ENCODE peak calls at places on chromosomes 16 and 17, in ten cellular contexts. One of them, this sample, is unnamed.

GRCh38 chr16:56874800-56875199 is 9.8 kb downstream of the SLC12A3 start:
- DNase-seq in A673: no peak
- DNase-seq in naive thymus-derived CD4-positive, alpha-beta T cell: no peak
- DNase-seq in cardiac fibroblast: peak; percentile 40
- DNase-seq in T-helper 2 cell: no peak
- DNase-seq in activated CD4-positive, alpha-beta T cell treated with anti-CD3 and anti-CD28 coated beads, Interleukin-2, amount 10 ng/mL, durations not matched to agents 7 days and 5 days: no peak
- DNase-seq in SK-MEL-5: no peak
- DNase-seq in esophagus squamous epithelium: no peak
- DNase-seq in EL: peak; percentile 15
- DNase-seq in HTR-8/SVneo: no peak
- DNase-seq in this sample: peak; percentile 84

GRCh38 chr17:63477471-63478440 is 895 bp downstream of the ACE start:
- DNase-seq in A673: peak; percentile 76
- DNase-seq in naive thymus-derived CD4-positive, alpha-beta T cell: no peak
- DNase-seq in cardiac fibroblast: no peak
- DNase-seq in T-helper 2 cell: no peak
- DNase-seq in activated CD4-positive, alpha-beta T cell treated with anti-CD3 and anti-CD28 coated beads, Interleukin-2, amount 10 ng/mL, durations not matched to agents 7 days and 5 days: no peak
- DNase-seq in SK-MEL-5: no peak
- DNase-seq in esophagus squamous epithelium: no peak
- DNase-seq in EL: no peak
- DNase-seq in HTR-8/SVneo: no peak
- DNase-seq in this sample: peak; percentile 67

GRCh38 chr17:12620200-12620720 is 45.4 kb upstream of the MYOCD start:
- DNase-seq in A673: peak; percentile 14
- DNase-seq in naive thymus-derived CD4-positive, alpha-beta T cell: no peak
- DNase-seq in cardiac fibroblast: peak; percentile 26
- DNase-seq in T-helper 2 cell: no peak
- DNase-seq in activated CD4-positive, alpha-beta T cell treated with anti-CD3 and anti-CD28 coated beads, Interleukin-2, amount 10 ng/mL, durations not matched to agents 7 days and 5 days: no peak
- DNase-seq in SK-MEL-5: no peak
- DNase-seq in esophagus squamous epithelium: no peak
- DNase-seq in EL: peak; percentile 72
- DNase-seq in HTR-8/SVneo: peak; percentile 15
- DNase-seq in this sample: no peak

GRCh38 chr16:56603589-56603988 is 4.8 kb upstream of the MT2A start:
- DNase-seq in A673: peak; percentile 59
- DNase-seq in naive thymus-derived CD4-positive, alpha-beta T cell: no peak
- DNase-seq in cardiac fibroblast: peak; percentile 50
- DNase-seq in T-helper 2 cell: no peak
- DNase-seq in activated CD4-positive, alpha-beta T cell treated with anti-CD3 and anti-CD28 coated beads, Interleukin-2, amount 10 ng/mL, durations not matched to agents 7 days and 5 days: peak; percentile 38
- DNase-seq in SK-MEL-5: peak; percentile 53
- DNase-seq in esophagus squamous epithelium: no peak
- DNase-seq in EL: peak; percentile 42
- DNase-seq in HTR-8/SVneo: no peak
- DNase-seq in this sample: peak; percentile 52

GRCh38 chr16:11716330-11716729 is 26.3 kb downstream of the TXNDC11 start:
- DNase-seq in A673: no peak
- DNase-seq in naive thymus-derived CD4-positive, alpha-beta T cell: no peak
- DNase-seq in cardiac fibroblast: no peak
- DNase-seq in T-helper 2 cell: no peak
- DNase-seq in activated CD4-positive, alpha-beta T cell treated with anti-CD3 and anti-CD28 coated beads, Interleukin-2, amount 10 ng/mL, durations not matched to agents 7 days and 5 days: no peak
- DNase-seq in SK-MEL-5: no peak
- DNase-seq in esophagus squamous epithelium: no peak
- DNase-seq in EL: no peak
- DNase-seq in HTR-8/SVneo: no peak
- DNase-seq in this sample: no peak

GRCh38 chr16:11636172-11636721 is 32.0 kb upstream of the SNN start:
- DNase-seq in A673: no peak
- DNase-seq in naive thymus-derived CD4-positive, alpha-beta T cell: no peak
- DNase-seq in cardiac fibroblast: no peak
- DNase-seq in T-helper 2 cell: no peak
- DNase-seq in activated CD4-positive, alpha-beta T cell treated with anti-CD3 and anti-CD28 coated beads, Interleukin-2, amount 10 ng/mL, durations not matched to agents 7 days and 5 days: no peak
- DNase-seq in SK-MEL-5: no peak
- DNase-seq in esophagus squamous epithelium: no peak
- DNase-seq in EL: no peak
- DNase-seq in HTR-8/SVneo: no peak
- DNase-seq in this sample: no peak

GRCh38 chr17:50961282-50962220 is 95.4 kb upstream of the TOB1 start:
- DNase-seq in A673: peak; percentile 30
- DNase-seq in naive thymus-derived CD4-positive, alpha-beta T cell: no peak
- DNase-seq in cardiac fibroblast: no peak
- DNase-seq in T-helper 2 cell: no peak
- DNase-seq in activated CD4-positive, alpha-beta T cell treated with anti-CD3 and anti-CD28 coated beads, Interleukin-2, amount 10 ng/mL, durations not matched to agents 7 days and 5 days: no peak
- DNase-seq in SK-MEL-5: peak; percentile 90
- DNase-seq in esophagus squamous epithelium: no peak
- DNase-seq in EL: no peak
- DNase-seq in HTR-8/SVneo: no peak
- DNase-seq in this sample: peak; percentile 65

GRCh38 chr16:10922328-10923145 is 19.7 kb downstream of the DEXI start:
- DNase-seq in A673: no peak
- DNase-seq in naive thymus-derived CD4-positive, alpha-beta T cell: no peak
- DNase-seq in cardiac fibroblast: peak; percentile 54
- DNase-seq in T-helper 2 cell: no peak
- DNase-seq in activated CD4-positive, alpha-beta T cell treated with anti-CD3 and anti-CD28 coated beads, Interleukin-2, amount 10 ng/mL, durations not matched to agents 7 days and 5 days: no peak
- DNase-seq in SK-MEL-5: no peak
- DNase-seq in esophagus squamous epithelium: no peak
- DNase-seq in EL: peak; percentile 59
- DNase-seq in HTR-8/SVneo: no peak
- DNase-seq in this sample: peak; percentile 40

GRCh38 chr16:8426569-8426968 is 163.7 kb downstream of the TMEM114 start:
- DNase-seq in A673: no peak
- DNase-seq in naive thymus-derived CD4-positive, alpha-beta T cell: no peak
- DNase-seq in cardiac fibroblast: no peak
- DNase-seq in T-helper 2 cell: no peak
- DNase-seq in activated CD4-positive, alpha-beta T cell treated with anti-CD3 and anti-CD28 coated beads, Interleukin-2, amount 10 ng/mL, durations not matched to agents 7 days and 5 days: no peak
- DNase-seq in SK-MEL-5: no peak
- DNase-seq in esophagus squamous epithelium: no peak
- DNase-seq in EL: no peak
- DNase-seq in HTR-8/SVneo: no peak
- DNase-seq in this sample: no peak

GRCh38 chr17:9036336-9036735 is 15.0 kb downstream of the NTN1 start:
- DNase-seq in A673: no peak
- DNase-seq in naive thymus-derived CD4-positive, alpha-beta T cell: no peak
- DNase-seq in cardiac fibroblast: no peak
- DNase-seq in T-helper 2 cell: no peak
- DNase-seq in activated CD4-positive, alpha-beta T cell treated with anti-CD3 and anti-CD28 coated beads, Interleukin-2, amount 10 ng/mL, durations not matched to agents 7 days and 5 days: no peak
- DNase-seq in SK-MEL-5: no peak
- DNase-seq in esophagus squamous epithelium: no peak
- DNase-seq in EL: no peak
- DNase-seq in HTR-8/SVneo: no peak
- DNase-seq in this sample: no peak

GRCh38 chr17:40577611-40578065 is 12.4 kb upstream of the CCR7 start:
- DNase-seq in A673: no peak
- DNase-seq in naive thymus-derived CD4-positive, alpha-beta T cell: no peak
- DNase-seq in cardiac fibroblast: no peak
- DNase-seq in T-helper 2 cell: no peak
- DNase-seq in activated CD4-positive, alpha-beta T cell treated with anti-CD3 and anti-CD28 coated beads, Interleukin-2, amount 10 ng/mL, durations not matched to agents 7 days and 5 days: peak; percentile 52
- DNase-seq in SK-MEL-5: no peak
- DNase-seq in esophagus squamous epithelium: no peak
- DNase-seq in EL: no peak
- DNase-seq in HTR-8/SVneo: no peak
- DNase-seq in this sample: no peak

GRCh38 chr17:45172541-45173286 is 11.0 kb downstream of the HEXIM2 start:
- DNase-seq in A673: peak; percentile 86
- DNase-seq in naive thymus-derived CD4-positive, alpha-beta T cell: no peak
- DNase-seq in cardiac fibroblast: peak; percentile 74
- DNase-seq in T-helper 2 cell: peak; percentile 18
- DNase-seq in activated CD4-positive, alpha-beta T cell treated with anti-CD3 and anti-CD28 coated beads, Interleukin-2, amount 10 ng/mL, durations not matched to agents 7 days and 5 days: peak; percentile 66
- DNase-seq in SK-MEL-5: peak; percentile 98
- DNase-seq in esophagus squamous epithelium: no peak
- DNase-seq in EL: peak; percentile 95
- DNase-seq in HTR-8/SVneo: peak; percentile 97
- DNase-seq in this sample: no peak

GRCh38 chr17:61410100-61410551 is 10.5 kb downstream of the TBX2 start:
- DNase-seq in A673: no peak
- DNase-seq in naive thymus-derived CD4-positive, alpha-beta T cell: peak; percentile 5
- DNase-seq in cardiac fibroblast: no peak
- DNase-seq in T-helper 2 cell: no peak
- DNase-seq in activated CD4-positive, alpha-beta T cell treated with anti-CD3 and anti-CD28 coated beads, Interleukin-2, amount 10 ng/mL, durations not matched to agents 7 days and 5 days: no peak
- DNase-seq in SK-MEL-5: no peak
- DNase-seq in esophagus squamous epithelium: no peak
- DNase-seq in EL: no peak
- DNase-seq in HTR-8/SVneo: no peak
- DNase-seq in this sample: peak; percentile 29

GRCh38 chr17:81097943-81098308 is 63.0 kb downstream of the BAIAP2 start:
- DNase-seq in A673: no peak
- DNase-seq in naive thymus-derived CD4-positive, alpha-beta T cell: no peak
- DNase-seq in cardiac fibroblast: peak; percentile 14
- DNase-seq in T-helper 2 cell: no peak
- DNase-seq in activated CD4-positive, alpha-beta T cell treated with anti-CD3 and anti-CD28 coated beads, Interleukin-2, amount 10 ng/mL, durations not matched to agents 7 days and 5 days: no peak
- DNase-seq in SK-MEL-5: no peak
- DNase-seq in esophagus squamous epithelium: no peak
- DNase-seq in EL: peak; percentile 59
- DNase-seq in HTR-8/SVneo: no peak
- DNase-seq in this sample: no peak

GRCh38 chr16:4859190-4859899 is 12.1 kb downstream of the UBN1 start:
- DNase-seq in A673: no peak
- DNase-seq in naive thymus-derived CD4-positive, alpha-beta T cell: no peak
- DNase-seq in cardiac fibroblast: no peak
- DNase-seq in T-helper 2 cell: no peak
- DNase-seq in activated CD4-positive, alpha-beta T cell treated with anti-CD3 and anti-CD28 coated beads, Interleukin-2, amount 10 ng/mL, durations not matched to agents 7 days and 5 days: no peak
- DNase-seq in SK-MEL-5: peak; percentile 81
- DNase-seq in esophagus squamous epithelium: no peak
- DNase-seq in EL: no peak
- DNase-seq in HTR-8/SVneo: no peak
- DNase-seq in this sample: no peak

GRCh38 chr16:85872666-85873561 is 26.0 kb upstream of the IRF8 start:
- DNase-seq in A673: no peak
- DNase-seq in naive thymus-derived CD4-positive, alpha-beta T cell: no peak
- DNase-seq in cardiac fibroblast: no peak
- DNase-seq in T-helper 2 cell: no peak
- DNase-seq in activated CD4-positive, alpha-beta T cell treated with anti-CD3 and anti-CD28 coated beads, Interleukin-2, amount 10 ng/mL, durations not matched to agents 7 days and 5 days: no peak
- DNase-seq in SK-MEL-5: no peak
- DNase-seq in esophagus squamous epithelium: no peak
- DNase-seq in EL: no peak
- DNase-seq in HTR-8/SVneo: no peak
- DNase-seq in this sample: no peak

GRCh38 chr17:37781451-37781850 is 36.6 kb upstream of the HNF1B start:
- DNase-seq in A673: no peak
- DNase-seq in naive thymus-derived CD4-positive, alpha-beta T cell: no peak
- DNase-seq in cardiac fibroblast: no peak
- DNase-seq in T-helper 2 cell: no peak
- DNase-seq in activated CD4-positive, alpha-beta T cell treated with anti-CD3 and anti-CD28 coated beads, Interleukin-2, amount 10 ng/mL, durations not matched to agents 7 days and 5 days: no peak
- DNase-seq in SK-MEL-5: no peak
- DNase-seq in esophagus squamous epithelium: no peak
- DNase-seq in EL: peak; percentile 34
- DNase-seq in HTR-8/SVneo: no peak
- DNase-seq in this sample: no peak